ENCODE peak calls at places on chromosomes 3 and 15, in six cellular contexts. One of them, this sample, is unnamed.

GRCh38 chr15:43769584-43770228 is 7.1 kb downstream of the ELL3 start:
- DNase-seq in K562: peak; percentile 77
- DNase-seq in SK-N-SH: peak; percentile 72
- DNase-seq in GM12878: no peak
- DNase-seq in HepG2: peak; percentile 50
- DNase-seq in HCT116: no peak
- DNase-seq in this sample: peak; percentile 59

GRCh38 chr3:196793224-196793623 is 53.6 kb downstream of the PAK2 start:
- DNase-seq in K562: no peak
- DNase-seq in SK-N-SH: peak; percentile 25
- DNase-seq in GM12878: no peak
- DNase-seq in HepG2: peak; percentile 84
- DNase-seq in HCT116: peak; percentile 29
- DNase-seq in this sample: peak; percentile 99

GRCh38 chr3:42855547-42856380 is 19.9 kb downstream of the CYP8B1 start:
- DNase-seq in K562: peak; percentile 75
- DNase-seq in SK-N-SH: no peak
- DNase-seq in GM12878: no peak
- DNase-seq in HepG2: peak; percentile 99
- DNase-seq in HCT116: no peak
- DNase-seq in this sample: no peak

GRCh38 chr3:172074578-172074977 is 35.2 kb downstream of the FNDC3B start:
- DNase-seq in K562: no peak
- DNase-seq in SK-N-SH: no peak
- DNase-seq in GM12878: no peak
- DNase-seq in HepG2: no peak
- DNase-seq in HCT116: no peak
- DNase-seq in this sample: no peak

GRCh38 chr3:139534992-139535879 is 4.3 kb downstream of the RBP1 start:
- DNase-seq in K562: peak; percentile 54
- DNase-seq in SK-N-SH: peak; percentile 77
- DNase-seq in GM12878: no peak
- DNase-seq in HepG2: peak; percentile 44
- DNase-seq in HCT116: no peak
- DNase-seq in this sample: no peak

GRCh38 chr3:169855514-169855913 is 14.2 kb downstream of the LRRC31 start:
- DNase-seq in K562: no peak
- DNase-seq in SK-N-SH: no peak
- DNase-seq in GM12878: no peak
- DNase-seq in HepG2: no peak
- DNase-seq in HCT116: no peak
- DNase-seq in this sample: no peak

GRCh38 chr3:178003756-178004155 is 532.5 kb upstream of the KCNMB2 start:
- DNase-seq in K562: no peak
- DNase-seq in SK-N-SH: no peak
- DNase-seq in GM12878: no peak
- DNase-seq in HepG2: no peak
- DNase-seq in HCT116: no peak
- DNase-seq in this sample: no peak

GRCh38 chr15:97961067-97961954 is 808 bp downstream of the ARRDC4 start:
- DNase-seq in K562: peak; percentile 23
- DNase-seq in SK-N-SH: peak; percentile 56
- DNase-seq in GM12878: no peak
- DNase-seq in HepG2: peak; percentile 2
- DNase-seq in HCT116: peak; percentile 1
- DNase-seq in this sample: peak; percentile 23

GRCh38 chr3:52650437-52650836 is 35.3 kb downstream of the PBRM1 start:
- DNase-seq in K562: peak; percentile 43
- DNase-seq in SK-N-SH: no peak
- DNase-seq in GM12878: no peak
- DNase-seq in HepG2: no peak
- DNase-seq in HCT116: no peak
- DNase-seq in this sample: no peak

GRCh38 chr3:115401298-115401697 is 222.0 kb upstream of the GAP43 start:
- DNase-seq in K562: no peak
- DNase-seq in SK-N-SH: no peak
- DNase-seq in GM12878: no peak
- DNase-seq in HepG2: no peak
- DNase-seq in HCT116: no peak
- DNase-seq in this sample: no peak

GRCh38 chr15:39511915-39512260 is 69.0 kb upstream of the THBS1 start:
- DNase-seq in K562: no peak
- DNase-seq in SK-N-SH: no peak
- DNase-seq in GM12878: no peak
- DNase-seq in HepG2: no peak
- DNase-seq in HCT116: no peak
- DNase-seq in this sample: no peak

GRCh38 chr15:65044724-65045481 is at the start of gene SLC51B:
- DNase-seq in K562: peak; percentile 18
- DNase-seq in SK-N-SH: no peak
- DNase-seq in GM12878: no peak
- DNase-seq in HepG2: peak; percentile 99
- DNase-seq in HCT116: no peak
- DNase-seq in this sample: no peak

GRCh38 chr15:36557364-36557763 is 22.1 kb upstream of the CDIN1 start:
- DNase-seq in K562: no peak
- DNase-seq in SK-N-SH: no peak
- DNase-seq in GM12878: no peak
- DNase-seq in HepG2: no peak
- DNase-seq in HCT116: no peak
- DNase-seq in this sample: no peak

GRCh38 chr3:135453333-135453732 is 512.2 kb upstream of the PPP2R3A start:
- DNase-seq in K562: no peak
- DNase-seq in SK-N-SH: no peak
- DNase-seq in GM12878: no peak
- DNase-seq in HepG2: no peak
- DNase-seq in HCT116: no peak
- DNase-seq in this sample: no peak

GRCh38 chr3:119637679-119638525 is 22.5 kb downstream of the POPDC2 start:
- DNase-seq in K562: peak; percentile 50
- DNase-seq in SK-N-SH: peak; percentile 45
- DNase-seq in GM12878: peak; percentile 82
- DNase-seq in HepG2: no peak
- DNase-seq in HCT116: no peak
- DNase-seq in this sample: no peak

GRCh38 chr3:54087581-54088410 is 34.6 kb upstream of the CACNA2D3 start:
- DNase-seq in K562: no peak
- DNase-seq in SK-N-SH: peak; percentile 30
- DNase-seq in GM12878: no peak
- DNase-seq in HepG2: no peak
- DNase-seq in HCT116: no peak
- DNase-seq in this sample: no peak

GRCh38 chr3:193225726-193226125 is 15.3 kb upstream of the PLAAT1 start:
- DNase-seq in K562: no peak
- DNase-seq in SK-N-SH: no peak
- DNase-seq in GM12878: no peak
- DNase-seq in HepG2: no peak
- DNase-seq in HCT116: no peak
- DNase-seq in this sample: no peak

GRCh38 chr3:38558864-38559263 is 62.7 kb downstream of the EXOG start:
- DNase-seq in K562: no peak
- DNase-seq in SK-N-SH: no peak
- DNase-seq in GM12878: no peak
- DNase-seq in HepG2: no peak
- DNase-seq in HCT116: no peak
- DNase-seq in this sample: no peak

GRCh38 chr3:169387751-169388696 is 275.5 kb downstream of the MECOM start:
- DNase-seq in K562: no peak
- DNase-seq in SK-N-SH: no peak
- DNase-seq in GM12878: no peak
- DNase-seq in HepG2: peak; percentile 20
- DNase-seq in HCT116: no peak
- DNase-seq in this sample: no peak

GRCh38 chr3:46110701-46111493 is 83.6 kb upstream of the XCR1 start:
- DNase-seq in K562: peak; percentile 28
- DNase-seq in SK-N-SH: no peak
- DNase-seq in GM12878: peak; percentile 97
- DNase-seq in HepG2: no peak
- DNase-seq in HCT116: peak; percentile 61
- DNase-seq in this sample: peak; percentile 84

GRCh38 chr3:46114324-46114988 is 87.2 kb upstream of the XCR1 start:
- DNase-seq in K562: no peak
- DNase-seq in SK-N-SH: no peak
- DNase-seq in GM12878: no peak
- DNase-seq in HepG2: peak; percentile 62
- DNase-seq in HCT116: no peak
- DNase-seq in this sample: peak; percentile 88

GRCh38 chr3:46112296-46112695 is 85.0 kb upstream of the XCR1 start:
- DNase-seq in K562: no peak
- DNase-seq in SK-N-SH: no peak
- DNase-seq in GM12878: no peak
- DNase-seq in HepG2: no peak
- DNase-seq in HCT116: no peak
- DNase-seq in this sample: peak; percentile 54

GRCh38 chr3:46113608-46114007 is 86.3 kb upstream of the XCR1 start:
- DNase-seq in K562: no peak
- DNase-seq in SK-N-SH: no peak
- DNase-seq in GM12878: no peak
- DNase-seq in HepG2: no peak
- DNase-seq in HCT116: no peak
- DNase-seq in this sample: no peak

DNA sequence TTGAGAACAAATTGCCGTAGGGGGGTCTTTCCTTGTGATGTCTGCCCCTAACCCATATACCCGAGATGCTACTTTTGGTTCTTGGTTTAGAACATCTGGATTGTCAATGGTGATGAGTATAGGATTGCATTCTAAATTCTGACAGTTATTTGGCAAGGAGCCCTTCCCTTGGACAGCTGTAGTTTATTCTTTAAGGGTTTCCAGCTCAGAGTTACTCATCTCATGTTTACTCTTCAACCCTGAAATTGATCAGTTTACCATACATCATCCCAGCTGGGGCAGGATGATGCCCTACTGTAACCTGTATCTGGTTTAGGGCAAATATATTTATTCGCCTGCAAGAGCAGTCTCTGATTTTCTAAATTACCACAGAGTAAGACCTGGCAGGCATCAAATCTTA is 85.7 kb upstream of the XCR1 start:
- DNase-seq in K562: no peak
- DNase-seq in SK-N-SH: no peak
- DNase-seq in GM12878: no peak
- DNase-seq in HepG2: no peak
- DNase-seq in HCT116: no peak
- DNase-seq in this sample: no peak
- TF ChIP-seq JUND in K562: no peak
- TF ChIP-seq JUND in SK-N-SH: no peak
- TF ChIP-seq JUND in GM12878: no peak
- TF ChIP-seq JUND in HepG2: no peak
- TF ChIP-seq JUND in HCT116: no peak
- TF ChIP-seq JUND in this sample: no peak

GRCh38 chr3:161559177-161559998 is 62.8 kb downstream of the OTOL1 start:
- DNase-seq in K562: peak; percentile 20
- DNase-seq in SK-N-SH: no peak
- DNase-seq in GM12878: no peak
- DNase-seq in HepG2: peak; percentile 27
- DNase-seq in HCT116: peak; percentile 39
- DNase-seq in this sample: no peak
- TF ChIP-seq JUND in K562: no peak
- TF ChIP-seq JUND in SK-N-SH: peak; percentile 25
- TF ChIP-seq JUND in GM12878: no peak
- TF ChIP-seq JUND in HepG2: no peak
- TF ChIP-seq JUND in HCT116: peak; percentile 18
- TF ChIP-seq JUND in this sample: no peak

DNA sequence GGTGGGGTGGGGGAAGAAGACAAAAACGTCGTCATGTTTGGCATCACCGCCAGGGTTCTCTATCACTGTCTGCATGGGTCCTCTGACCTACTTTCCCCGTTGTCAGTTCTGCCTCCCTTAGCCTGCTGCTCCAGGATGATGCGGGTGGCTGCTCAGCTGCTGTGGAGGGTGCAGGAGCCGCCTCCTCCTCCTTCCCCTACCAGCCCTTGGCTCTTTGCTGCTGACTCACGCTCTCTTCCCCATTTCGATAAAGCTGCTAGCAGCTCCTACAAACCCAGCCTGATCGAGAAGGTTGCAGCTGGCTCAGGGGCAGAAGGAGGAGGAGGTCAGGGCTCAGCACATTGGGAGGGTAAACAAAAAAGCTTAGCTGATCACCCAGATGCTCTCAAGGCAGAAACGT is 49.5 kb upstream of the SEC13 start:
- DNase-seq in K562: peak; percentile 76
- DNase-seq in SK-N-SH: peak; percentile 46
- DNase-seq in GM12878: no peak
- DNase-seq in HepG2: no peak
- DNase-seq in HCT116: no peak
- DNase-seq in this sample: no peak
- TF ChIP-seq JUND in K562: peak; percentile 67
- TF ChIP-seq JUND in SK-N-SH: no peak
- TF ChIP-seq JUND in GM12878: no peak
- TF ChIP-seq JUND in HepG2: no peak
- TF ChIP-seq JUND in HCT116: no peak
- TF ChIP-seq JUND in this sample: no peak

DNA sequence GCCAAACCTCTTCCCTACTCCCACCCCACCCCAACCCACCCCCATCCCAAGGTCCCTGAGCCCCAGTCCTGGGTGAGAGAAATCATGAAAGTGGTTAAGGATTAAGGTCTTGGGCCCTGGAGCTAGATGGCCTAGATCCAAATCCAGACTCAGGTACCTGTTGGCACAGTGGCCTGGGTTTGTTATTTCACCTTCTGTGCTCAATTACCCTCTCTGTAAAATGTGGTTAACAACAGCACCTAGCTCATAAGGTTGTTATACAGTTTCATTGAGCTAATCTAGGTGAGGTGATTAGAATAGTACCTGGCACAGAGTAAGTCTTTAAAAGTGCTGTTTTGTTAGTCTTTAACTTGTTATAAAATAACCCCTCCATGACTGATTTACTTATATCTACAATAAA is 6.4 kb upstream of the SNUPN start:
- DNase-seq in K562: no peak
- DNase-seq in SK-N-SH: no peak
- DNase-seq in GM12878: no peak
- DNase-seq in HepG2: no peak
- DNase-seq in HCT116: no peak
- DNase-seq in this sample: peak; percentile 37
- TF ChIP-seq JUND in K562: no peak
- TF ChIP-seq JUND in SK-N-SH: no peak
- TF ChIP-seq JUND in GM12878: no peak
- TF ChIP-seq JUND in HepG2: no peak
- TF ChIP-seq JUND in HCT116: no peak
- TF ChIP-seq JUND in this sample: no peak